ENCODE peak calls at places on chromosomes 1 and 21, in eight cellular contexts. P is GM12891, H is Panc1, T is fibroblast of mammary gland, R is NCI-H1105 treated with DMSO at 0.1 percent for 48 hours, K is breast epithelium, X is AG08396, A is adipocyte. V is an unnamed sample.

GRCh38 chr1:113255038-113255727 is 135.1 kb upstream of the MAGI3 start:
- DNase-seq in P (no peak), H (no peak), T (no peak), R (peak), K (peak), X (no peak), A (no peak), V (no peak)

GRCh38 chr1:46084553-46085448 is 47.6 kb downstream of the PIK3R3 start:
- DNase-seq in P (no peak), H (no peak), T (peak), R (no peak), K (no peak), X (peak), A (peak), V (no peak)

GRCh38 chr1:181324797-181325616 is 158.3 kb upstream of the CACNA1E start:
- DNase-seq in P (no peak), H (no peak), T (no peak), R (no peak), K (no peak), X (no peak), A (no peak), V (no peak)

GRCh38 chr1:89762431-89762800 is 58.4 kb upstream of the LRRC8D start:
- DNase-seq in P (no peak), H (no peak), T (no peak), R (peak), K (no peak), X (no peak), A (no peak), V (no peak)

GRCh38 chr1:100188617-100189016 is 10.6 kb upstream of the LRRC39 start:
- DNase-seq in P (no peak), H (no peak), T (peak), R (peak), K (no peak), X (peak), A (peak), V (no peak)

GRCh38 chr1:6157528-6158174 is 22.5 kb downstream of the CHD5 start:
- DNase-seq in P (no peak), H (peak), T (peak), R (no peak), K (peak), X (no peak), A (no peak), V (no peak)

GRCh38 chr1:119964673-119965363 is 68.5 kb upstream of the ADAM30 start:
- DNase-seq in P (no peak), H (no peak), T (peak), R (no peak), K (no peak), X (no peak), A (peak), V (no peak)

GRCh38 chr1:86933562-86934377 is 19.3 kb downstream of the HS2ST1 start:
- DNase-seq in P (no peak), H (no peak), T (no peak), R (no peak), K (no peak), X (no peak), A (no peak), V (no peak)

GRCh38 chr1:176785046-176785445 is 322.1 kb downstream of the PAPPA2 start:
- DNase-seq in P (no peak), H (no peak), T (no peak), R (no peak), K (no peak), X (no peak), A (no peak), V (no peak)

GRCh38 chr1:187956975-187957374 is 1128.2 kb downstream of the PLA2G4A start:
- DNase-seq in P (no peak), H (no peak), T (no peak), R (no peak), K (no peak), X (no peak), A (no peak), V (no peak)

GRCh38 chr1:58324551-58324950 is 222.0 kb downstream of the OMA1 start:
- DNase-seq in P (no peak), H (no peak), T (no peak), R (no peak), K (no peak), X (no peak), A (no peak), V (no peak)

GRCh38 chr1:19664453-19665043 is at the start of gene HTR6:
- DNase-seq in P (peak), H (no peak), T (no peak), R (no peak), K (no peak), X (peak), A (peak), V (no peak)

GRCh38 chr1:29633784-29634183 is 397.5 kb downstream of the PTPRU start:
- DNase-seq in P (no peak), H (no peak), T (no peak), R (peak), K (no peak), X (no peak), A (no peak), V (no peak)

GRCh38 chr1:163066686-163067085 is 2.5 kb upstream of the RGS4 start:
- DNase-seq in P (no peak), H (no peak), T (no peak), R (no peak), K (no peak), X (no peak), A (no peak), V (no peak)

GRCh38 chr1:46363121-46363520 is 22.5 kb downstream of the NSUN4 start:
- DNase-seq in P (no peak), H (no peak), T (no peak), R (no peak), K (no peak), X (no peak), A (no peak), V (no peak)

GRCh38 chr1:158819461-158820443 is 11.4 kb upstream of the MNDA start:
- DNase-seq in P (no peak), H (no peak), T (no peak), R (no peak), K (no peak), X (no peak), A (no peak), V (no peak)

GRCh38 chr21:15539376-15539775 is 190.4 kb upstream of the USP25 start:
- DNase-seq in P (no peak), H (no peak), T (peak), R (no peak), K (no peak), X (no peak), A (peak), V (no peak)

GRCh38 chr1:110355321-110355720 is 16.1 kb downstream of the RBM15 start:
- DNase-seq in P (no peak), H (no peak), T (no peak), R (no peak), K (no peak), X (no peak), A (no peak), V (no peak)

GRCh38 chr1:72284084-72284397 is 1.7 kb upstream of the NEGR1 start:
- DNase-seq in P (no peak), H (peak), T (peak), R (peak), K (no peak), X (no peak), A (no peak), V (no peak)

GRCh38 chr1:48439380-48439779 is 32.6 kb downstream of the SPATA6 start:
- DNase-seq in P (no peak), H (no peak), T (no peak), R (no peak), K (no peak), X (no peak), A (no peak), V (no peak)

GRCh38 chr1:6473974-6474814 is 8.2 kb upstream of the TNFRSF25 start:
- DNase-seq in P (no peak), H (no peak), T (no peak), R (peak), K (no peak), X (no peak), A (no peak), V (no peak)

GRCh38 chr1:53082826-53083225 is 20.8 kb downstream of the PODN start:
- DNase-seq in P (no peak), H (no peak), T (no peak), R (no peak), K (no peak), X (no peak), A (no peak), V (no peak)

GRCh38 chr1:21012937-21013336 is 163.8 kb downstream of the EIF4G3 start:
- DNase-seq in P (no peak), H (no peak), T (peak), R (no peak), K (no peak), X (no peak), A (peak), V (no peak)

GRCh38 chr1:98327151-98327918 is 334.2 kb upstream of the SNX7 start:
- DNase-seq in P (no peak), H (no peak), T (peak), R (no peak), K (no peak), X (no peak), A (peak), V (no peak)

GRCh38 chr1:161710562-161710961 is 3.5 kb downstream of the FCRLA start:
- DNase-seq in P (no peak), H (no peak), T (no peak), R (no peak), K (no peak), X (no peak), A (peak), V (no peak)

GRCh38 chr1:61083014-61083798 is 845 bp downstream of the NFIA start:
- DNase-seq in P (no peak), H (no peak), T (no peak), R (no peak), K (no peak), X (peak), A (peak), V (peak)

GRCh38 chr1:72271555-72272096 is 10.7 kb downstream of the NEGR1 start:
- DNase-seq in P (no peak), H (no peak), T (no peak), R (no peak), K (no peak), X (no peak), A (no peak), V (no peak)

GRCh38 chr21:32131164-32131563 is 147.7 kb downstream of the MIS18A start:
- DNase-seq in P (no peak), H (no peak), T (no peak), R (no peak), K (no peak), X (no peak), A (no peak), V (no peak)

GRCh38 chr1:8169364-8170058 is 143.4 kb upstream of the ERRFI1 start:
- DNase-seq in P (peak), H (no peak), T (peak), R (peak), K (peak), X (peak), A (peak), V (peak)

GRCh38 chr1:162062542-162063015 is 6.9 kb upstream of the NOS1AP start:
- DNase-seq in P (no peak), H (no peak), T (peak), R (peak), K (no peak), X (no peak), A (peak), V (peak)

GRCh38 chr1:180176965-180177364 is 22.3 kb downstream of the QSOX1 start:
- DNase-seq in P (no peak), H (no peak), T (no peak), R (no peak), K (no peak), X (no peak), A (no peak), V (no peak)